ENCODE peak calls at places on chromosomes 13 and 19, in six cellular contexts. K is breast epithelium, H is OCI-LY7, E is B cell, J is AG10803, G is left ventricle myocardium inferior. M is an unnamed sample.

GRCh38 chr13:46736568-46736967 is 60.4 kb downstream of the ESD start:
- DNase-seq in K (no peak), H (no peak), E (no peak), J (no peak), G (no peak), M (no peak)

GRCh38 chr13:37531054-37531453 is 67.5 kb downstream of the POSTN start:
- DNase-seq in K (no peak), H (no peak), E (no peak), J (peak), G (no peak), M (no peak)

GRCh38 chr13:30615851-30616311 is 1.8 kb upstream of the USPL1 start:
- DNase-seq in K (no peak), H (peak), E (no peak), J (peak), G (no peak), M (no peak)

GRCh38 chr13:61728468-61728867 is 312.8 kb upstream of the PCDH20 start:
- DNase-seq in K (no peak), H (no peak), E (no peak), J (peak), G (no peak), M (no peak)

GRCh38 chr19:14798760-14799159 is 20.4 kb upstream of the ADGRE2 start:
- DNase-seq in K (no peak), H (no peak), E (no peak), J (no peak), G (no peak), M (no peak)

GRCh38 chr19:34731019-34731829 is 2.8 kb upstream of the ZNF181 start:
- DNase-seq in K (no peak), H (no peak), E (no peak), J (no peak), G (peak), M (no peak)

GRCh38 chr13:30881191-30881651 is 24.9 kb upstream of the MEDAG start:
- DNase-seq in K (no peak), H (no peak), E (no peak), J (peak), G (peak), M (no peak)

GRCh38 chr19:38152461-38153379 is 71.3 kb downstream of the DPF1 start:
- DNase-seq in K (no peak), H (no peak), E (no peak), J (no peak), G (peak), M (no peak)

GRCh38 chr19:4369109-4369887 is 25.9 kb downstream of the MPND start:
- DNase-seq in K (peak), H (peak), E (peak), J (peak), G (peak), M (peak)

GRCh38 chr19:10891360-10892108 is 20.2 kb downstream of the CARM1 start:
- DNase-seq in K (peak), H (no peak), E (no peak), J (no peak), G (peak), M (no peak)

GRCh38 chr19:35663981-35664380 is 2.3 kb upstream of the UPK1A start:
- DNase-seq in K (no peak), H (no peak), E (no peak), J (no peak), G (no peak), M (no peak)

GRCh38 chr19:9700229-9700981 is 25.5 kb upstream of the ZNF562 start:
- DNase-seq in K (no peak), H (no peak), E (no peak), J (no peak), G (no peak), M (no peak)

GRCh38 chr19:615619-616018 is 17.7 kb downstream of the POLRMT start:
- DNase-seq in K (no peak), H (no peak), E (no peak), J (no peak), G (no peak), M (no peak)

GRCh38 chr13:97382276-97382675 is 51.7 kb upstream of the RAP2A start:
- DNase-seq in K (no peak), H (no peak), E (no peak), J (no peak), G (no peak), M (no peak)

GRCh38 chr13:39910041-39910440 is 254.6 kb downstream of the COG6 start:
- DNase-seq in K (no peak), H (peak), E (no peak), J (no peak), G (no peak), M (no peak)

GRCh38 chr13:46666727-46667456 is 113.9 kb downstream of the LRCH1 start:
- DNase-seq in K (no peak), H (peak), E (no peak), J (no peak), G (peak), M (no peak)

GRCh38 chr13:95083758-95084157 is 217.5 kb downstream of the ABCC4 start:
- DNase-seq in K (no peak), H (no peak), E (no peak), J (peak), G (no peak), M (no peak)

GRCh38 chr13:58843567-58843966 is 1212.0 kb downstream of the PCDH17 start:
- DNase-seq in K (no peak), H (no peak), E (no peak), J (no peak), G (no peak), M (no peak)

DNA sequence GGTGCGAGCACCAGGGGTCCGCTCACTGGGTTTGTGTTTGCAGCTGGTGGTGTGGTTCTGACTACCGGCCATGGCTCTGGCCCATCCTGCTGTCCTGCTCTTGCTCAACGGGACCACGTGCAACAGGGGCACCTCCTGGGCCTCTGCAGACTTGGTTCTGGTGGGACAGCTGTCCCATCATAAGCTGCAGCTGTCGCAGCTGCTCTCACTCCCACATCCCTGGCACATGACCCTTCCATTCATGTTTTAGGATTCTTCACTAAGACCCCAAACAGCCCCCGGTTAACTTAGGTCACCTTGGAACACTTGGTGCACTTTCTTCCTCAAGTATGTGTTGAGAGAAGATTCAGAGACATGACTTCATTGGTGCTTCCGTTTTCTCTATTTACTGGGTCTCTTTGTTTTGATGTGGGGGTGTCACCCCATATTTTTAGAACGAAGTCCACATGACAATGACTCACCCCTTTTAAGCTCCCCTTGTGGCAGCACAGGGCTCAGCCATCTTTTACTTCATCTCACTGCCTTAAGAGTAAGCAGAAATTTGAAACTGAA is 68.4 kb upstream of the ARHGEF7 start:
- DNase-seq in K (no peak), H (no peak), E (no peak), J (peak), G (no peak), M (no peak)
- TF ChIP-seq CTCF in K (no peak), H (peak), E (peak), J (peak), G (peak), M (no peak)

GRCh38 chr19:41896581-41896942 is 13.6 kb downstream of the ARHGEF1 start:
- DNase-seq in K (no peak), H (no peak), E (no peak), J (no peak), G (no peak), M (no peak)

GRCh38 chr19:41894350-41894749 is 11.4 kb downstream of the ARHGEF1 start:
- DNase-seq in K (no peak), H (no peak), E (peak), J (no peak), G (no peak), M (no peak)

GRCh38 chr19:41897820-41898219 is 14.8 kb downstream of the ARHGEF1 start:
- DNase-seq in K (no peak), H (no peak), E (peak), J (no peak), G (no peak), M (no peak)

GRCh38 chr19:41897181-41897580 is 14.2 kb downstream of the ARHGEF1 start:
- DNase-seq in K (no peak), H (no peak), E (peak), J (no peak), G (no peak), M (no peak)

GRCh38 chr19:41895745-41896580 is 13.0 kb downstream of the ARHGEF1 start:
- DNase-seq in K (no peak), H (peak), E (peak), J (no peak), G (no peak), M (peak)
- TF ChIP-seq CTCF in K (no peak), H (peak), E (no peak), J (peak), G (no peak), M (peak)

GRCh38 chr13:79406597-79406908 is 498 bp upstream of the RBM26 start:
- DNase-seq in K (no peak), H (no peak), E (no peak), J (no peak), G (no peak), M (no peak)
- TF ChIP-seq CTCF in K (peak), H (no peak), E (no peak), J (no peak), G (no peak), M (no peak)

DNA sequence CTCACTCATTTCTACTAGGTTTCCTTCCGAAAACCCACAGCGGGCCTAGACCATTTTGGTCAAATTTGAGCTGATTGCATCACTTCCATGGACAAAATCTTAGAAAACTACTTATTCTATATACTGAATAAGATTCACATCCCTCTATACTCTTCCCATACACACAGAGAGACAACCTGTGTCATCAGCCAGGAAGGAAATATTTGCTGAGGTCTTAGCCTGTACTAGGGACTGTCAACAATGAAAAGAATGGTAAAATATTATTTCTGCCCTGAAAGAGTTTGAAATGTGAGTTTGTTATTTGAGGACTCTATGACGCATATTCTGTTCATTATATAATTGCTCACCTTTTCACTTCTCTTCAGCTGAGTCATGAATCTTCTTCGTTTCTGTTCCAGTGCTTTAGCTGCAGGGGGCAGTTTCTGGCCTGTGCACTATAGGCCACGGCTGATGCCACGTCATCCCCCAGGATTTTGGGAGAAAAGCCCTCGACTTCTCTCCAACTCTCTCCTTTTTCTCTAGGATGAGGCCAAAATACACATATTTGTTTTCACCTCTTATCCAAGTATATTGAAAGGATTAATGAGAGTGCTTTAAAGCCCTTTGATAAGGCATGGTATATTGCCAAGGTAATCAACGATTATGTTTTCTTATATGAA is 47.7 kb downstream of the GSX1 start:
- DNase-seq in K (no peak), H (no peak), E (no peak), J (no peak), G (no peak), M (no peak)
- TF ChIP-seq CTCF in K (no peak), H (no peak), E (no peak), J (no peak), G (no peak), M (no peak)

DNA sequence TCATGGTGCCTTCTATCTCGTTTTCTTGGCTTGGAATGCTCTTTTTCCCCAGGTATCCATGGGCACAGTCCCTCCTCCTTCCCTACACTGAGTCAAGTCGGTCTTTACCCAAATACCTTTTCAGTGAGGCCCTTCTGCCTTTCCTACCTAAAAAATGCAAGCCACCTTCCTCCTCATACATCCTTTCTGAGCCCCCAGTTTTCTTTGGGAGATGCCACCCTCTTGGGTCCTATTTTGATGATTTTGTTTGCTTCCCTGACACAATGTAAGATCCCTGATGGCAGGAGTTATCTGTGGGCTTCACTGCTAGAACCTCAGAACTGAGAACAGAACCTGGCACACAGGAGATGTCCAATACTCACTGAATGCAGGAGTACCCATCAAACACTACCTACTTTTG is 22.3 kb downstream of the NLRP13 start:
- DNase-seq in K (no peak), H (no peak), E (no peak), J (no peak), G (no peak), M (no peak)
- TF ChIP-seq CTCF in K (no peak), H (no peak), E (no peak), J (no peak), G (no peak), M (no peak)

M was measured in activated CD8-positive, alpha-beta T cell treated with anti-CD3 and anti-CD28 coated beads for 36 hours.